ENCODE peak calls at places on chromosomes 13 and 19, in eight cellular contexts. L, A, Y, M, H, P, I and R are unnamed samples.

GRCh38 chr13:45209229-45209628 is 8.4 kb upstream of the KCTD4 start:
- DNase-seq in P (no peak), Y (no peak), L (no peak), I (no peak), A (no peak), H (peak), M (no peak), R (no peak)

GRCh38 chr19:29478578-29479565 is 46.9 kb upstream of the VSTM2B start:
- DNase-seq in P (no peak), L (peak), A (no peak), M (no peak), I (no peak), H (no peak), Y (no peak), R (no peak)

GRCh38 chr13:96862093-96862492 is 132.2 kb downstream of the OXGR1 start:
- DNase-seq in P (no peak), L (no peak), A (no peak), I (no peak), Y (no peak), M (no peak), H (no peak), R (no peak)

GRCh38 chr13:49551245-49551644 is 34.1 kb downstream of the RCBTB1 start:
- DNase-seq in I (no peak), A (no peak), Y (no peak), P (no peak), H (no peak), L (no peak), M (no peak), R (no peak)

GRCh38 chr13:93794197-93794885 is 567.7 kb downstream of the GPC6 start:
- DNase-seq in M (no peak), Y (no peak), A (no peak), P (no peak), L (no peak), H (no peak), I (no peak), R (no peak)

GRCh38 chr19:16206637-16207036 is 8.9 kb downstream of the AP1M1 start:
- DNase-seq in L (no peak), H (no peak), M (no peak), P (no peak), A (no peak), I (no peak), Y (no peak), R (no peak)

GRCh38 chr19:2315818-2316353 is 7.9 kb upstream of the LINGO3 start:
- DNase-seq in M (no peak), Y (peak), H (peak), P (no peak), L (peak), I (peak), A (no peak), R (peak)

GRCh38 chr13:50990540-50991506 is 81.2 kb downstream of the RNASEH2B start:
- DNase-seq in Y (no peak), M (no peak), L (no peak), P (no peak), A (peak), H (peak), I (no peak), R (peak)

GRCh38 chr13:43401364-43401763 is 378.0 kb downstream of the DNAJC15 start:
- DNase-seq in L (no peak), M (no peak), Y (no peak), I (no peak), P (no peak), H (no peak), A (no peak), R (no peak)

GRCh38 chr13:99386911-99387788 is 80.0 kb upstream of the GPR183 start:
- DNase-seq in P (peak), H (peak), Y (peak), M (peak), A (no peak), L (peak), I (peak), R (no peak)

GRCh38 chr13:20943519-20944012 is 41.0 kb upstream of the XPO4 start:
- DNase-seq in M (peak), H (peak), P (peak), L (peak), A (peak), Y (peak), I (peak), R (peak)

GRCh38 chr19:30587869-30588268 is 215.7 kb downstream of the ZNF536 start:
- DNase-seq in M (no peak), A (no peak), L (no peak), P (no peak), Y (no peak), I (no peak), H (no peak), R (no peak)

GRCh38 chr19:46766569-46767317 is 20.5 kb upstream of the STRN4 start:
- DNase-seq in P (no peak), L (no peak), Y (peak), H (peak), I (no peak), A (no peak), M (no peak), R (no peak)

GRCh38 chr13:37656247-37656940 is 57.8 kb upstream of the POSTN start:
- DNase-seq in M (peak), A (peak), P (no peak), H (peak), I (no peak), Y (no peak), L (no peak), R (no peak)

GRCh38 chr13:39406688-39407087 is 196.3 kb downstream of the LHFPL6 start:
- DNase-seq in A (no peak), H (no peak), Y (no peak), I (no peak), P (no peak), L (no peak), M (peak), R (no peak)

GRCh38 chr13:50236898-50237318 is 221.7 kb downstream of the KCNRG start:
- DNase-seq in A (no peak), M (no peak), P (no peak), I (no peak), L (no peak), Y (no peak), H (peak), R (no peak)

GRCh38 chr13:110311721-110312668 is 4.9 kb downstream of the COL4A2 start:
- DNase-seq in L (no peak), A (no peak), P (no peak), I (peak), H (peak), Y (no peak), M (no peak), R (no peak)

GRCh38 chr19:18675779-18676178 is 7.7 kb upstream of the CRTC1 start:
- DNase-seq in A (no peak), Y (no peak), L (no peak), I (no peak), H (peak), P (no peak), M (no peak), R (no peak)

GRCh38 chr19:7415163-7415856 is 66.6 kb downstream of the ARHGEF18 start:
- DNase-seq in I (no peak), L (peak), M (no peak), H (peak), Y (no peak), A (peak), P (no peak), R (no peak)

GRCh38 chr13:87680298-87680697 is 9.1 kb downstream of the SLITRK5 start:
- DNase-seq in A (no peak), L (no peak), H (no peak), I (no peak), M (no peak), P (no peak), Y (no peak), R (no peak)

GRCh38 chr13:44013666-44014291 is 134.1 kb downstream of the LACC1 start:
- DNase-seq in L (no peak), M (peak), H (peak), P (no peak), I (no peak), A (peak), Y (no peak), R (no peak)

GRCh38 chr19:15779756-15780476 is 7.5 kb upstream of the OR10H5 start:
- DNase-seq in Y (peak), P (no peak), H (peak), M (peak), A (no peak), I (peak), L (peak), R (peak)

GRCh38 chr13:43664700-43665191 is 122.0 kb downstream of the ENOX1 start:
- DNase-seq in P (no peak), I (peak), H (peak), A (peak), L (no peak), Y (peak), M (peak), R (no peak)

GRCh38 chr19:48866692-48867091 is 1.7 kb downstream of the PLEKHA4 start:
- DNase-seq in H (no peak), A (no peak), L (no peak), P (no peak), Y (no peak), M (no peak), I (no peak), R (no peak)

GRCh38 chr19:32671883-32672282 is 3.1 kb downstream of the ANKRD27 start:
- DNase-seq in P (no peak), I (no peak), Y (no peak), L (no peak), A (no peak), H (peak), M (no peak), R (no peak)

GRCh38 chr13:19713186-19713965 is 69.4 kb downstream of the PSPC1 start:
- DNase-seq in I (no peak), L (no peak), Y (no peak), P (no peak), H (peak), A (peak), M (peak), R (no peak)

GRCh38 chr19:45496349-45496953 is 396 bp downstream of the RTN2 start:
- DNase-seq in P (no peak), A (no peak), Y (peak), M (no peak), I (peak), H (peak), L (no peak), R (no peak)

GRCh38 chr19:28314771-28315170 is 898.2 kb downstream of the UQCRFS1 start:
- DNase-seq in L (no peak), A (no peak), I (no peak), M (no peak), H (no peak), P (no peak), Y (no peak), R (no peak)

GRCh38 chr13:66879971-66880370 is 350.2 kb downstream of the PCDH9 start:
- DNase-seq in L (no peak), H (no peak), I (no peak), M (no peak), Y (no peak), P (no peak), A (no peak), R (no peak)

GRCh38 chr19:17542042-17542441 is 13.4 kb upstream of the COLGALT1 start:
- DNase-seq in L (no peak), P (no peak), H (no peak), M (no peak), Y (no peak), I (no peak), A (no peak), R (no peak)

GRCh38 chr13:95480131-95480545 is 72.4 kb upstream of the CLDN10 start:
- DNase-seq in H (peak), L (no peak), I (no peak), M (no peak), A (no peak), Y (no peak), P (no peak), R (peak)

GRCh38 chr13:28505543-28506135 is 10.7 kb upstream of the FLT1 start:
- DNase-seq in A (no peak), P (no peak), M (no peak), Y (no peak), H (no peak), I (no peak), L (no peak), R (no peak)
- TF ChIP-seq CTCF in A (no peak), P (no peak), M (no peak), Y (no peak), H (no peak), I (no peak), L (no peak), R (no peak)

DNA sequence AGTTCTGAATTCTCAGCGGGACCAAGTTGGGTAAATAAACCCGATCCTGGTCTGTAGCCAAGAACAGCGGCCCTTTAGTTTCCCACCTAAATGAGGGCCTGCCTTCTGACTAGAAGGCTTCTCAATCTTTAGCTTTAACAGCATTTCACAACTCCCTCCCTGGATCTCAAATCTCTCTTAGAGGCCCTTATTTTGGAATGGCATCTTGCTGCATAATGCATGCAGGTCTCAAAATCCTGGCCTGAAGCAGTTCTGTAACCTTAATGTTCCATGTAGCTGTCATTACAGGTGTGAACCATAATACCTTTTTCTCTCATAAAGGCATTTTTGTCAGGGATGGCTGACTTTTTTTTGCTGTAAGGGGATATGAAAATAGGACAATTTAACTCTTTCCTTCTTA is 29.5 kb downstream of the ZNF90 start:
- DNase-seq in Y (no peak), H (no peak), A (no peak), M (no peak), P (no peak), I (no peak), L (no peak), R (no peak)
- H3K27ac ChIP-seq in Y (no peak), H (no peak), A (no peak), M (no peak), P (no peak), I (no peak), L (no peak), R (no peak)

DNA sequence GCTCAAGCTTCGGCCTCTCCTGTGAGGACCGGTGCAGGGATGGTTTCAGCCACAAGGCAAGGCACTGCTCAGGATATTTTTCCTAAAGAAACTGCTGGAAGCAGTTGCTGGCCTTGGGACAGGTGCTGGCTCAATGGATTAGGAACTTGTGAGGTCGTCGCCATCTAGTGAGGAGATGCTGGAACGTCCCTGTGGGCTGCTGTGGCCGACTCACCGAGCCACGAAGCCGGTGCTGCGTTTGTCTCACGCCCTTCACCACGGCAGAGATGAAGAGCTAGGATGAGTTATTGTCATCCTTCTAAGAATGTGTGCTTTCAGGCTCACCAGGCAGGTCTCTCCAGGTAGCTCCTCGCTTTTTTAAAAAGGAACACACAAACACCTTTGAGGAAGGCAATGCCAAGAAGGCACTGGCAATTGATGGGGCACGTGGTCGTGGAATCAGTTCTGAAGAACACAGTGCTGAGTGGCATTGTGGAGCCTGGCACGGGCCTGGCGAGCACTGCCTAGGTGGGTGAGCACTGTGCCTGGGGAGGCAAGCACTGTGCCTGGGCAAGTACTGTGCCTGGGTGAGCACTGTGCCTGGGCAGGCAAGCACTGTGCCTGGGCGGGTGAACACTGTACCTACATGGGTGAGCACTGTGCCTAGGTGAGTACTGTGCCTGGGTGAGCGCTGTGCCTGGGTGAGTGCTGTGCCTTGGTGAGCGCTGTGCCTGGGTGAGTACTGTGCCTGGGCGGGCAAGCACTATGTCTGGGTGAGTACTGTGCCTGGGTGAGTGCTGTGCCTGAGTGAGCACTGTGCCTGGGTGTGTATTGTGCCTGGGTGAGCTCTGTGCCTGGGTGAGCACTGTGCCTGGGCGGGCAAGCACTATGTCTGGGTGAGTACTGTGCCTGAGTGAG is 140.4 kb downstream of the TEX29 start:
- DNase-seq in Y (no peak), H (peak), I (no peak), A (peak), M (peak), L (no peak), P (no peak), R (no peak)
- TF ChIP-seq CTCF in Y (peak), H (peak), I (peak), A (peak), M (peak), L (no peak), P (no peak), R (peak)

GRCh38 chr19:39104104-39104708 is 20.0 kb downstream of the ACP7 start:
- DNase-seq in L (no peak), P (no peak), M (no peak), H (no peak), Y (no peak), I (no peak), A (no peak), R (no peak)
- H3K27ac ChIP-seq in L (no peak), P (no peak), M (no peak), H (no peak), Y (no peak), I (no peak), A (no peak), R (no peak)

GRCh38 chr19:54312436-54313362 is at the start of gene LILRA5:
- DNase-seq in Y (no peak), L (peak), P (no peak), I (peak), M (no peak), H (no peak), A (no peak), R (peak)

GRCh38 chr19:54311486-54311885 is 1.5 kb downstream of the LILRA5 start:
- DNase-seq in I (no peak), H (no peak), P (no peak), A (no peak), L (no peak), M (no peak), Y (no peak), R (no peak)

GRCh38 chr19:54312011-54312410 is 955 bp downstream of the LILRA5 start:
- DNase-seq in A (no peak), H (no peak), P (no peak), L (no peak), Y (no peak), M (no peak), I (no peak), R (no peak)

GRCh38 chr19:54309811-54310210 is 3.2 kb downstream of the LILRA5 start:
- DNase-seq in A (no peak), M (no peak), I (no peak), Y (no peak), P (no peak), L (no peak), H (no peak), R (no peak)

DNA sequence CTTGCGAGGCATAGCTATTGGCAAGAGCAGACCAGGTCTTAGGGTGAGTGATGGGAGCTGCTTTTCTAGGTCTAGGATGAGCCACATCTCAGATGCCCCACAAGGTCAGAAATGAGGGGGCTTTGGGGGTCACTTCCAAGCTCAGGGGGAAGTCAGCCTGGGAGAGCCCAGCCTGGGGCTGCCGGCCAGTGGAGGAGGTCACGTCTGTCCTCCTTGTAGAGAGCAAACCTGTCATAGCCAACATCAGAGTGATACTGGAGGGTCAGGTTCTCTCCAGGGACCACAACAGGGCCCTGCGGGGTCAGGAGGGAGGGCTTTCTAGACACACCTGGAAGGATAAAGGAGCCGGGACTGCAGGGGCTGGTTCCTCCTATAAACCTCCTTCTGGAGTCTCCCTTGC is 2.4 kb downstream of the LILRA5 start:
- DNase-seq in A (no peak), Y (no peak), L (no peak), P (no peak), I (no peak), H (no peak), M (no peak), R (no peak)
- TF ChIP-seq CTCF in A (no peak), Y (no peak), L (no peak), P (no peak), I (no peak), H (no peak), M (no peak), R (no peak)

GRCh38 chr19:3963458-3964255 is 7.2 kb downstream of the DAPK3 start:
- DNase-seq in M (no peak), P (no peak), L (no peak), A (no peak), I (no peak), H (no peak), Y (no peak), R (no peak)

GRCh38 chr19:3958836-3959765 is 11.8 kb downstream of the DAPK3 start:
- DNase-seq in M (no peak), L (no peak), H (no peak), Y (no peak), I (no peak), P (no peak), A (no peak), R (no peak)

GRCh38 chr19:3955688-3956087 is 15.2 kb downstream of the DAPK3 start:
- DNase-seq in M (no peak), I (no peak), A (no peak), Y (no peak), L (no peak), P (no peak), H (no peak), R (no peak)

GRCh38 chr19:3961007-3961406 is 9.9 kb downstream of the DAPK3 start:
- DNase-seq in P (no peak), M (no peak), Y (no peak), L (no peak), H (no peak), A (no peak), I (no peak), R (no peak)

GRCh38 chr19:3959766-3960131 is 11.2 kb downstream of the DAPK3 start:
- DNase-seq in Y (no peak), H (no peak), A (no peak), M (no peak), L (no peak), P (no peak), I (no peak), R (no peak)
- H3K27ac ChIP-seq in Y (no peak), H (no peak), A (no peak), M (no peak), L (no peak), P (no peak), I (no peak), R (no peak)

DNA sequence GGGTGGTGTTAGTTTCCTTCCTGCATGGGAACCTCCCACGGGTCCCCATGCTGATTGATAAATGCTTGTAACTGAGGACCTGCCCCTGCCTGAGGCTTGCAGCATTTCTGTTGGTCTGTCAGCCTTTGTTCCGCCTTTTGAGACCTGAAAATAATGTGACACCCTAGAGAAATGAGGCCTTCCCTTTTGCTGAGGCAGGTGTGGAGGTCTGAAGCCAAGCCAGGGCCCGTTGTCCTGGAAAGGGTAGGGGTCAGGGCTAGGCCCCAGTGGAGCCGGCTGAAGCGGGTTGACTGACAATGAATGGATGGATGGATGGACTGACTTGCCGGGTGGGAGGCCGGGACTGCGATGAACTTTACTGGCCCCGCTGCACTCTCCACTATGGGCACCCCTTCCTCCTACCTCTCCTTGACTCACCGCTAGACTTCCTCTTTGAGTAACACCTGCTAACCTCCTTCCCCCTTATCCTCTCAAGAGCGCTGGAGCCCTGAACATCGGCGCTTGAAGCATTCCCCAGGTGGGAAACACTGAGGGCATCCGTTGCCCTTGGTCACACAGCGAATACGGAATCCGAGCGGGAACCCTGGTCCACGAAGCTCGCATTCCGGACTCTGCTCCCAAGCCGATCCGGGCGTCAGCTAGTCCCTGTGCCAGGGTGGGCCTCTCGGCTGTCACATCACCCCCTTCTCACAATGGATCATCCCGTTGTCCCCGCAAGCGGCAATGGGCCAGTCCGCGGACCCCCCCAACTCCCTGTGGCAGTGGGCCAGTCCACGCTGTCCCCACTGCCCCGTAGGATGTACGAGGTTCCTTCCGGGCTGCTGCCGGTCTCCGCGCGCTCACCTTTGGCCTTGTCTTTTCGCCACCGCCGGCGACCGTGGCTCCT is 4.4 kb downstream of the LIPE start:
- DNase-seq in P (peak), I (no peak), M (peak), A (no peak), Y (no peak), H (no peak), L (no peak), R (no peak)
- TF ChIP-seq CTCF in P (no peak), I (no peak), M (no peak), A (no peak), Y (no peak), H (no peak), L (no peak), R (no peak)